ENCODE peak calls at places on chromosome 19, in seven cellular contexts. T is SK-N-SH, P is GM12878, B is IMR-90, K is A549, N is HepG2, A is H1. Y is an unnamed sample.

GRCh38 chr19:16338470-16339360 is 14.1 kb downstream of the KLF2 start:
- DNase-seq in P (peak), N (peak), T (no peak), K (peak), A (no peak), B (peak), Y (no peak)

GRCh38 chr19:8085606-8086464 is 33.3 kb downstream of the CCL25 start:
- DNase-seq in P (no peak), K (peak), B (no peak), T (no peak), A (no peak), N (peak), Y (peak)

GRCh38 chr19:14022469-14022868 is 5.5 kb upstream of the RLN3 start:
- DNase-seq in N (no peak), B (peak), P (no peak), K (no peak), T (no peak), A (no peak), Y (no peak)

GRCh38 chr19:46296722-46297431 is at the start of gene HIF3A:
- DNase-seq in T (peak), K (no peak), B (no peak), P (no peak), N (no peak), A (peak), Y (peak)

GRCh38 chr19:7815325-7815724 is 14.7 kb upstream of the EVI5L start:
- DNase-seq in B (no peak), A (no peak), T (no peak), K (no peak), N (no peak), P (peak), Y (no peak)

GRCh38 chr19:49020931-49021895 is 2.9 kb downstream of the CGB3 start:
- DNase-seq in T (peak), P (no peak), A (no peak), B (peak), N (peak), K (peak), Y (peak)

GRCh38 chr19:12881172-12881808 is at the start of gene DNASE2:
- DNase-seq in B (peak), N (peak), A (peak), P (peak), K (peak), T (peak), Y (peak)

GRCh38 chr19:53365899-53366493 is 491 bp downstream of the ZNF525 start:
- DNase-seq in N (peak), B (no peak), A (no peak), P (no peak), T (peak), K (no peak), Y (peak)

GRCh38 chr19:36027696-36028095 is 5.0 kb downstream of the CLIP3 start:
- DNase-seq in B (no peak), K (no peak), T (no peak), N (no peak), A (no peak), P (no peak), Y (no peak)

GRCh38 chr19:5631511-5632240 is 8.8 kb downstream of the SAFB start:
- DNase-seq in K (no peak), N (no peak), P (no peak), A (no peak), T (no peak), B (no peak), Y (no peak)

GRCh38 chr19:9838324-9838723 is 3.2 kb downstream of the PIN1 start:
- DNase-seq in P (no peak), A (no peak), N (no peak), B (no peak), T (no peak), K (no peak), Y (no peak)
- TF ChIP-seq RFX5 in P (no peak), A (no peak), N (no peak), B (no peak), T (no peak), K (no peak), Y (no peak)

DNA sequence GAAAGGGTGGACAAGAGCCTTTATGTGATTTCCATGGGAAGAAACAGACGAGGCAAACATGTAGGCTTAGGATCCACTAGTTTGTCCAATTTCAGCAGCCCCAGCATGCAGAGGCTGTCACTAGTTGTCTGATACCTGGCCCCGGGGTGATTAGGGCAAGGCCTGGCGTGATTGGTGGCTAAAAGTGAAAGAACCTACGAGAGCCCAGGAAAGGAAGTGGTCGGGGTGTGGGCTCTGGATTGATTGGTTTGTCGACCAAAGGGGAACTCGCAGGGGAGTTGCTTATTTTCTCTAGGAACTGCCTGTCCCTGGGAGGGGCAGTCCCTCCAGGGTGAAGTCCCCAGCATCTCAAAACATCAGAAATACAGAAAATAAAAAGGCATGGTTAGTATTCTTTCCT is 64.2 kb upstream of the UQCRFS1 start:
- DNase-seq in P (peak), A (peak), N (no peak), B (no peak), K (peak), T (no peak), Y (no peak)
- TF ChIP-seq RFX5 in P (peak), A (no peak), N (no peak), B (no peak), K (no peak), T (no peak), Y (no peak)

GRCh38 chr19:19217110-19217509 is 5.4 kb downstream of the NCAN start:
- DNase-seq in B (peak), A (no peak), K (peak), T (peak), N (peak), P (no peak), Y (peak)

GRCh38 chr19:19215792-19216191 is 4.0 kb downstream of the NCAN start:
- DNase-seq in B (no peak), A (no peak), T (no peak), N (no peak), K (no peak), P (no peak), Y (no peak)

GRCh38 chr19:19212866-19213265 is 1.1 kb downstream of the NCAN start:
- DNase-seq in A (no peak), N (no peak), K (no peak), T (no peak), P (no peak), B (no peak), Y (no peak)

GRCh38 chr19:19213822-19214558 is 2.2 kb downstream of the NCAN start:
- DNase-seq in T (no peak), N (no peak), K (no peak), A (no peak), P (no peak), B (no peak), Y (no peak)

GRCh38 chr19:19214892-19215291 is 3.1 kb downstream of the NCAN start:
- DNase-seq in T (no peak), K (no peak), P (no peak), A (peak), B (peak), N (peak), Y (peak)
- TF ChIP-seq RFX5 in T (no peak), K (no peak), P (no peak), A (no peak), B (no peak), N (no peak), Y (no peak)

GRCh38 chr19:41253660-41254059 is 10.5 kb upstream of the HNRNPUL1 start:
- DNase-seq in T (no peak), A (no peak), K (no peak), N (no peak), P (no peak), B (no peak), Y (no peak)

GRCh38 chr19:41255171-41255570 is 9.0 kb upstream of the HNRNPUL1 start:
- DNase-seq in B (no peak), N (no peak), P (no peak), A (no peak), T (no peak), K (no peak), Y (no peak)

GRCh38 chr19:41245779-41246297 is 18.3 kb upstream of the HNRNPUL1 start:
- DNase-seq in N (no peak), A (no peak), T (no peak), K (no peak), B (no peak), P (no peak), Y (no peak)

GRCh38 chr19:41248895-41249294 is 15.3 kb upstream of the HNRNPUL1 start:
- DNase-seq in K (no peak), N (no peak), P (no peak), T (no peak), B (no peak), A (no peak), Y (no peak)

GRCh38 chr19:41249707-41250423 is 14.3 kb upstream of the HNRNPUL1 start:
- DNase-seq in N (no peak), T (no peak), K (peak), A (no peak), B (no peak), P (no peak), Y (no peak)
- TF ChIP-seq RFX5 in N (no peak), T (no peak), K (no peak), A (no peak), B (no peak), P (no peak), Y (no peak)

GRCh38 chr19:33887891-33888290 is 91.2 kb downstream of the KCTD15 start:
- DNase-seq in T (no peak), P (no peak), B (no peak), A (no peak), K (no peak), N (no peak), Y (no peak)
- TF ChIP-seq RFX5 in T (no peak), P (no peak), B (no peak), A (no peak), K (no peak), N (no peak), Y (no peak)

GRCh38 chr19:17347877-17348276 is 10.5 kb downstream of the GTPBP3 start:
- DNase-seq in A (no peak), T (no peak), B (no peak), K (no peak), N (no peak), P (no peak), Y (no peak)

GRCh38 chr19:17347361-17347760 is 10.0 kb downstream of the GTPBP3 start:
- DNase-seq in B (peak), K (no peak), P (no peak), N (no peak), T (no peak), A (no peak), Y (no peak)

GRCh38 chr19:17341845-17342244 is 4.5 kb downstream of the GTPBP3 start:
- DNase-seq in N (no peak), B (no peak), P (no peak), T (no peak), K (no peak), A (no peak), Y (no peak)

GRCh38 chr19:17348700-17349099 is 11.3 kb downstream of the GTPBP3 start:
- DNase-seq in B (peak), K (peak), A (peak), N (peak), T (peak), P (no peak), Y (no peak)

DNA sequence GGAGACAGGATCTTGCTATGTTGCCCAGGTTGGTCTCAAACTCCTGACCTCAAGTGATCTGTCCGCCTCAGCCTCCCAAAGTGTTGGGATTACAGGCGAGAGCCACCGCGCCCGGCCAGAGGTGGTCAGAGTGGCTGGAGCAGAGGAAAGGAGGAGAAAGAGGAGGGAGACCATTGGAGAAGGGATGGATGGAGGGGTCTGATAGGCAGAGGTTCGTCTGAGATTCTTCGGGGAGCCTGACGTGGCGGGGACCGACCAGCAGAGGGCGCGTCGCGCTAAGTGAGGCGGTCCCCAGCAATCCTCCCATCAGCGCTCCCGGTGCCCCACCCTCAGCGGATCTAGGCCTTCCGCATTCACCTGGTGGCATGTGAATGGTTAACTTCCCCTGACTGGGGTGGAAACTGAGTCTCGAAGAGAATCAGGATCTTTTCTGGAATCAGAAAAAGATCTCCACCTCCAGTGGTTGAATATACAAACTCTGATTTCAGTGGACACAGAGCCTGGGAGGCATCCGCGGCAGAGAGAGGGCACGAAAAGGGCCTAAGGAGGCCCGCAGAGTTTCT is 8.8 kb downstream of the GTPBP3 start:
- DNase-seq in N (peak), T (peak), P (peak), K (peak), B (peak), A (peak), Y (peak)
- TF ChIP-seq RFX5 in N (no peak), T (no peak), P (no peak), K (no peak), B (no peak), A (no peak), Y (no peak)

DNA sequence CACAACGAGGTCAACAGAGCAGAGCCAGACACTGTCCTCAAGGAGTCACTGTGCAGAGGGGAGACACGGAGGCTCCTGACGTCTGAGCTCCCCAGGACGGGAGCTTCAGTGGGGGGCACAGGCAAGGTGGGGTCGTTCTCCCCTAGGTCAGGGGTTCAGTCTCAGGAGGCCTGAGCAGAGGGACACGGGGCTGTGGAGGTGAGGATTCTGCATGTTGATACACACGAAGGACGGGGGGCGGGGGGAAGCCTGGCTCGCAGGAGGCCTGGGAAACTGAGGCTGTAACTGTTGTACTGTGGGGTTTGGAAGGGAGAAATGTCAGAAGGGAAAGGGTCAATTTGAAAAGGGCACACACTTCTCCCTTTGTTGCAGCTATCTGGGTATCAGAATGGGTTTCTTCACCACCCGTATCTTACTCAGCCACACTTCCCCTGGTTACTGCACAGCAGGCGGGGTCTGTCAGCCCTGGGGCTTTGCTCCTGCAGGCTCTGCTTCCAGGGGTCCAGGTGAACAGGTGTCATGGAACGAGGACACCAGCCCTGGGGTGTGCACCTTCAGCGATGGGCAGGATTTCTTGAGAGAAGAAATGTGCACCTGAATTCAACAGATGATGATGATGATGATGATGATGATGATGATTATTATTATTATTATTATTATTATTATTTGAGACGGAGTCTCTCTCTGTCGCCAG is 792 bp upstream of the SIGLEC8 start:
- DNase-seq in N (no peak), B (no peak), T (no peak), K (no peak), P (no peak), A (no peak), Y (no peak)
- TF ChIP-seq RFX5 in N (no peak), B (no peak), T (no peak), K (no peak), P (no peak), A (no peak), Y (no peak)

DNA sequence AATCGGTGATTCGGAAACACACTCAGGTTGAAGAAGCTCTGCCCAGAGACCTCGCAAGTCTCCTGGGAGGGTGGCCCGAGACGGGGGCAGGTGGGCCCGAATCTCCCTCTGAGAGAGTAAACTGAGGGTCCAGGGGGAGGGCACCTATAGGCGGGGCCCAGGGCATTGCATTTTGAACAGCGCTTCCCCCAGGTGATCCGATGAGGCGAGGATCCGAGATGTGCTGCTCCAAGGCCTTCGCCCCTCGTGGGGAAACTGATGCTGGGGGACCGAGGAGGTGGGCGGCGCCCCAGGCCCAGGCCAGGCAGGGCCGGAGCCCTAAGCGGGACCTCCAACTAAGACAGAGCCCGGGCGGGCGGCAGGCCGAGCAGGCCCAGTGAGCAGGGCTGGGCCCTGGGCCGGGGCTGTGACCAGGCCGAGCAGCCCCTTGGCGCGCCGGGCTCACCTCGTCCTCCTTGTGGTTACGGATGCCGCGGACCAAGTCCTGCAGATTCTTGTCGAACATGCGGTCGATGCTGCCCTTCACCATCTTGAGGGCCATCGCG is 500 bp downstream of the AP3D1 start:
- DNase-seq in A (peak), K (no peak), P (no peak), N (no peak), T (no peak), B (no peak), Y (no peak)
- TF ChIP-seq RFX5 in A (no peak), K (no peak), P (no peak), N (no peak), T (no peak), B (no peak), Y (no peak)

Y was measured in K562.